ENCODE peak calls at places on chromosomes 13 and 19, in seven cellular contexts. H is NCI-H510A treated with DMSO at 0.1 percent for 48 hours; C is ecto neural progenitor cell; W is fibroblast of lung; F is activated naive CD4-positive, alpha-beta T cell; Z is stimulated activated CD8-positive, alpha-beta memory T cell treated with anti-CD3 and anti-CD28 coated beads, Interleukin-4, amount 100 ng/mL, for 1 hour; U is GM13976. E is an unnamed sample.

GRCh38 chr13:51921790-51922740 is 60.3 kb downstream of the CCDC70 start:
- DNase-seq in W (no peak), H (no peak), F (no peak), C (no peak), U (no peak), Z (no peak), E (no peak)

GRCh38 chr19:19465436-19466070 is 49.8 kb downstream of the TSSK6 start:
- DNase-seq in W (no peak), Z (no peak), F (no peak), H (no peak), C (no peak), U (no peak), E (no peak)

GRCh38 chr19:14580623-14581237 is 2.2 kb upstream of the CLEC17A start:
- DNase-seq in U (peak; percentile 55), Z (no peak), C (no peak), H (no peak), F (no peak), W (no peak), E (no peak)

GRCh38 chr13:26619321-26619720 is 61.8 kb downstream of the WASF3 start:
- DNase-seq in C (no peak), W (peak; percentile 94), H (no peak), Z (no peak), U (no peak), F (no peak), E (peak; percentile 74)

GRCh38 chr19:16013181-16013850 is 63.0 kb upstream of the TPM4 start:
- DNase-seq in W (no peak), H (no peak), C (no peak), Z (no peak), F (no peak), U (no peak), E (no peak)

GRCh38 chr19:18636969-18637629 is at the start of gene KLHL26:
- DNase-seq in C (no peak), U (no peak), H (no peak), F (no peak), W (no peak), Z (no peak), E (no peak)

GRCh38 chr19:2032296-2032941 is 16.9 kb upstream of the BTBD2 start:
- DNase-seq in H (peak; percentile 81), U (no peak), F (no peak), Z (no peak), C (peak; percentile 59), W (peak; percentile 80), E (peak; percentile 65)

GRCh38 chr19:27776020-27776419 is 1436.9 kb downstream of the UQCRFS1 start:
- DNase-seq in H (no peak), W (peak; percentile 15), U (no peak), Z (no peak), C (peak; percentile 17), F (no peak), E (peak; percentile 0)

GRCh38 chr13:93535256-93535655 is 308.6 kb downstream of the GPC6 start:
- DNase-seq in C (no peak), Z (no peak), U (no peak), W (peak; percentile 76), H (no peak), F (no peak), E (peak; percentile 2)

GRCh38 chr19:39704181-39705044 is at the start of gene LGALS14:
- DNase-seq in H (no peak), W (no peak), U (peak; percentile 28), Z (no peak), F (no peak), C (no peak), E (no peak)

GRCh38 chr19:46513461-46514236 is 18.0 kb upstream of the PNMA8B start:
- DNase-seq in W (peak; percentile 52), C (peak; percentile 94), U (peak; percentile 87), F (peak; percentile 82), H (peak; percentile 77), Z (peak; percentile 71), E (peak; percentile 18)

GRCh38 chr19:33246729-33247440 is 21.2 kb upstream of the SLC7A10 start:
- DNase-seq in W (no peak), H (no peak), U (no peak), C (no peak), F (no peak), Z (no peak), E (no peak)

GRCh38 chr19:17215125-17215971 is at the start of gene USE1:
- DNase-seq in W (peak; percentile 91), F (peak; percentile 82), Z (peak; percentile 73), C (peak; percentile 92), U (peak; percentile 93), H (peak; percentile 79), E (peak; percentile 76)

GRCh38 chr13:31824705-31825512 is 85.6 kb downstream of the RXFP2 start:
- DNase-seq in U (peak; percentile 19), F (no peak), H (no peak), C (no peak), Z (no peak), W (peak; percentile 59), E (peak; percentile 17)

GRCh38 chr13:110498327-110498726 is 63.2 kb downstream of the RAB20 start:
- DNase-seq in Z (no peak), H (no peak), U (no peak), F (no peak), W (peak; percentile 17), C (no peak), E (no peak)

GRCh38 chr13:27194895-27195764 is 23.5 kb upstream of the USP12 start:
- DNase-seq in F (no peak), C (no peak), W (peak; percentile 96), U (no peak), Z (no peak), H (no peak), E (peak; percentile 92)

E was measured in HFFc6.